ENCODE peak calls at places on chromosomes 5 and 9, in ten cellular contexts. One of them, this sample, is unnamed.

GRCh38 chr5:41831155-41831554 is 39.1 kb downstream of the OXCT1 start:
- DNase-seq in cardiac muscle cell: no peak
- DNase-seq in IMR-90: no peak
- DNase-seq in HCT116: no peak
- DNase-seq in SK-N-SH: no peak
- DNase-seq in effector memory CD4-positive, alpha-beta T cell: no peak
- DNase-seq in aorta: no peak
- DNase-seq in esophagus squamous epithelium: no peak
- DNase-seq in mammary epithelial cell: no peak
- DNase-seq in tibial artery: no peak
- DNase-seq in this sample: no peak

GRCh38 chr9:131986576-131986975 is 93.1 kb downstream of the MED27 start:
- DNase-seq in cardiac muscle cell: no peak
- DNase-seq in IMR-90: peak; percentile 65
- DNase-seq in HCT116: no peak
- DNase-seq in SK-N-SH: no peak
- DNase-seq in effector memory CD4-positive, alpha-beta T cell: no peak
- DNase-seq in aorta: no peak
- DNase-seq in esophagus squamous epithelium: no peak
- DNase-seq in mammary epithelial cell: no peak
- DNase-seq in tibial artery: no peak
- DNase-seq in this sample: no peak

GRCh38 chr9:121376214-121376830 is 6.3 kb upstream of the STOM start:
- DNase-seq in cardiac muscle cell: peak; percentile 26
- DNase-seq in IMR-90: peak; percentile 46
- DNase-seq in HCT116: no peak
- DNase-seq in SK-N-SH: peak; percentile 29
- DNase-seq in effector memory CD4-positive, alpha-beta T cell: no peak
- DNase-seq in aorta: no peak
- DNase-seq in esophagus squamous epithelium: no peak
- DNase-seq in mammary epithelial cell: no peak
- DNase-seq in tibial artery: no peak
- DNase-seq in this sample: no peak

GRCh38 chr5:34524123-34524522 is 132.0 kb upstream of the RAI14 start:
- DNase-seq in cardiac muscle cell: no peak
- DNase-seq in IMR-90: peak; percentile 83
- DNase-seq in HCT116: no peak
- DNase-seq in SK-N-SH: no peak
- DNase-seq in effector memory CD4-positive, alpha-beta T cell: no peak
- DNase-seq in aorta: no peak
- DNase-seq in esophagus squamous epithelium: no peak
- DNase-seq in mammary epithelial cell: peak; percentile 72
- DNase-seq in tibial artery: no peak
- DNase-seq in this sample: no peak

GRCh38 chr9:90308746-90309145 is 333.9 kb downstream of the DIRAS2 start:
- DNase-seq in cardiac muscle cell: no peak
- DNase-seq in IMR-90: no peak
- DNase-seq in HCT116: no peak
- DNase-seq in SK-N-SH: no peak
- DNase-seq in effector memory CD4-positive, alpha-beta T cell: no peak
- DNase-seq in aorta: no peak
- DNase-seq in esophagus squamous epithelium: no peak
- DNase-seq in mammary epithelial cell: no peak
- DNase-seq in tibial artery: no peak
- DNase-seq in this sample: no peak

GRCh38 chr5:72451771-72452505 is 55.3 kb downstream of the ZNF366 start:
- DNase-seq in cardiac muscle cell: no peak
- DNase-seq in IMR-90: peak; percentile 66
- DNase-seq in HCT116: no peak
- DNase-seq in SK-N-SH: peak; percentile 41
- DNase-seq in effector memory CD4-positive, alpha-beta T cell: no peak
- DNase-seq in aorta: peak; percentile 86
- DNase-seq in esophagus squamous epithelium: no peak
- DNase-seq in mammary epithelial cell: no peak
- DNase-seq in tibial artery: peak; percentile 85
- DNase-seq in this sample: no peak

GRCh38 chr5:112616812-112617547 is 120.7 kb upstream of the APC start:
- DNase-seq in cardiac muscle cell: no peak
- DNase-seq in IMR-90: no peak
- DNase-seq in HCT116: no peak
- DNase-seq in SK-N-SH: no peak
- DNase-seq in effector memory CD4-positive, alpha-beta T cell: no peak
- DNase-seq in aorta: no peak
- DNase-seq in esophagus squamous epithelium: no peak
- DNase-seq in mammary epithelial cell: no peak
- DNase-seq in tibial artery: no peak
- DNase-seq in this sample: no peak

GRCh38 chr9:113669523-113670115 is 206.1 kb downstream of the RGS3 start:
- DNase-seq in cardiac muscle cell: no peak
- DNase-seq in IMR-90: peak; percentile 88
- DNase-seq in HCT116: no peak
- DNase-seq in SK-N-SH: no peak
- DNase-seq in effector memory CD4-positive, alpha-beta T cell: no peak
- DNase-seq in aorta: no peak
- DNase-seq in esophagus squamous epithelium: no peak
- DNase-seq in mammary epithelial cell: no peak
- DNase-seq in tibial artery: no peak
- DNase-seq in this sample: no peak

GRCh38 chr9:34382054-34382453 is 5.4 kb upstream of the MYORG start:
- DNase-seq in cardiac muscle cell: no peak
- DNase-seq in IMR-90: no peak
- DNase-seq in HCT116: no peak
- DNase-seq in SK-N-SH: no peak
- DNase-seq in effector memory CD4-positive, alpha-beta T cell: no peak
- DNase-seq in aorta: no peak
- DNase-seq in esophagus squamous epithelium: no peak
- DNase-seq in mammary epithelial cell: no peak
- DNase-seq in tibial artery: no peak
- DNase-seq in this sample: no peak

GRCh38 chr9:110752766-110753165 is 84.2 kb downstream of the MUSK start:
- DNase-seq in cardiac muscle cell: no peak
- DNase-seq in IMR-90: peak; percentile 96
- DNase-seq in HCT116: peak; percentile 64
- DNase-seq in SK-N-SH: no peak
- DNase-seq in effector memory CD4-positive, alpha-beta T cell: no peak
- DNase-seq in aorta: no peak
- DNase-seq in esophagus squamous epithelium: no peak
- DNase-seq in mammary epithelial cell: peak; percentile 95
- DNase-seq in tibial artery: no peak
- DNase-seq in this sample: no peak

GRCh38 chr5:14664270-14665109 is at the start of gene OTULIN:
- DNase-seq in cardiac muscle cell: peak; percentile 96
- DNase-seq in IMR-90: peak; percentile 85
- DNase-seq in HCT116: peak; percentile 72
- DNase-seq in SK-N-SH: peak; percentile 100
- DNase-seq in effector memory CD4-positive, alpha-beta T cell: peak; percentile 84
- DNase-seq in aorta: peak; percentile 96
- DNase-seq in esophagus squamous epithelium: peak; percentile 38
- DNase-seq in mammary epithelial cell: peak; percentile 91
- DNase-seq in tibial artery: peak; percentile 87
- DNase-seq in this sample: peak; percentile 77

GRCh38 chr9:18208166-18209059 is 265.5 kb upstream of the ADAMTSL1 start:
- DNase-seq in cardiac muscle cell: peak; percentile 71
- DNase-seq in IMR-90: peak; percentile 12
- DNase-seq in HCT116: no peak
- DNase-seq in SK-N-SH: peak; percentile 6
- DNase-seq in effector memory CD4-positive, alpha-beta T cell: no peak
- DNase-seq in aorta: no peak
- DNase-seq in esophagus squamous epithelium: no peak
- DNase-seq in mammary epithelial cell: peak; percentile 65
- DNase-seq in tibial artery: no peak
- DNase-seq in this sample: no peak

GRCh38 chr5:134758176-134758503 is 439 bp upstream of the DDX46 start:
- DNase-seq in cardiac muscle cell: no peak
- DNase-seq in IMR-90: no peak
- DNase-seq in HCT116: no peak
- DNase-seq in SK-N-SH: no peak
- DNase-seq in effector memory CD4-positive, alpha-beta T cell: no peak
- DNase-seq in aorta: no peak
- DNase-seq in esophagus squamous epithelium: no peak
- DNase-seq in mammary epithelial cell: no peak
- DNase-seq in tibial artery: no peak
- DNase-seq in this sample: no peak

GRCh38 chr9:109321727-109322126 is 868 bp upstream of the EPB41L4B start:
- DNase-seq in cardiac muscle cell: no peak
- DNase-seq in IMR-90: no peak
- DNase-seq in HCT116: no peak
- DNase-seq in SK-N-SH: no peak
- DNase-seq in effector memory CD4-positive, alpha-beta T cell: no peak
- DNase-seq in aorta: no peak
- DNase-seq in esophagus squamous epithelium: no peak
- DNase-seq in mammary epithelial cell: no peak
- DNase-seq in tibial artery: no peak
- DNase-seq in this sample: no peak

GRCh38 chr9:33159058-33159759 is 7.9 kb downstream of the B4GALT1 start:
- DNase-seq in cardiac muscle cell: no peak
- DNase-seq in IMR-90: peak; percentile 35
- DNase-seq in HCT116: no peak
- DNase-seq in SK-N-SH: no peak
- DNase-seq in effector memory CD4-positive, alpha-beta T cell: no peak
- DNase-seq in aorta: peak; percentile 85
- DNase-seq in esophagus squamous epithelium: no peak
- DNase-seq in mammary epithelial cell: peak; percentile 62
- DNase-seq in tibial artery: peak; percentile 76
- DNase-seq in this sample: no peak

GRCh38 chr5:106397700-106398099 is 1273.0 kb downstream of the EFNA5 start:
- DNase-seq in cardiac muscle cell: no peak
- DNase-seq in IMR-90: peak; percentile 98
- DNase-seq in HCT116: peak; percentile 89
- DNase-seq in SK-N-SH: no peak
- DNase-seq in effector memory CD4-positive, alpha-beta T cell: no peak
- DNase-seq in aorta: no peak
- DNase-seq in esophagus squamous epithelium: no peak
- DNase-seq in mammary epithelial cell: peak; percentile 98
- DNase-seq in tibial artery: no peak
- DNase-seq in this sample: no peak

GRCh38 chr5:106399381-106399780 is 1271.4 kb downstream of the EFNA5 start:
- DNase-seq in cardiac muscle cell: no peak
- DNase-seq in IMR-90: peak; percentile 84
- DNase-seq in HCT116: no peak
- DNase-seq in SK-N-SH: no peak
- DNase-seq in effector memory CD4-positive, alpha-beta T cell: no peak
- DNase-seq in aorta: no peak
- DNase-seq in esophagus squamous epithelium: no peak
- DNase-seq in mammary epithelial cell: peak; percentile 76
- DNase-seq in tibial artery: no peak
- DNase-seq in this sample: no peak

GRCh38 chr5:106401561-106401960 is 1269.2 kb downstream of the EFNA5 start:
- DNase-seq in cardiac muscle cell: no peak
- DNase-seq in IMR-90: no peak
- DNase-seq in HCT116: no peak
- DNase-seq in SK-N-SH: no peak
- DNase-seq in effector memory CD4-positive, alpha-beta T cell: no peak
- DNase-seq in aorta: no peak
- DNase-seq in esophagus squamous epithelium: no peak
- DNase-seq in mammary epithelial cell: peak; percentile 21
- DNase-seq in tibial artery: no peak
- DNase-seq in this sample: no peak
- H3K27ac ChIP-seq in cardiac muscle cell: no peak overlapping the region
- H3K27ac ChIP-seq in IMR-90: no peak overlapping the region
- H3K27ac ChIP-seq in HCT116: no peak overlapping the region
- H3K27ac ChIP-seq in SK-N-SH: no peak overlapping the region
- H3K27ac ChIP-seq in effector memory CD4-positive, alpha-beta T cell: no peak overlapping the region
- H3K27ac ChIP-seq in aorta: no peak overlapping the region
- H3K27ac ChIP-seq in esophagus squamous epithelium: no peak overlapping the region
- H3K27ac ChIP-seq in mammary epithelial cell: no peak overlapping the region
- H3K27ac ChIP-seq in tibial artery: no peak overlapping the region
- H3K27ac ChIP-seq in this sample: no peak overlapping the region

GRCh38 chr5:5430136-5430535 is 7.7 kb downstream of the ICE1 start:
- DNase-seq in cardiac muscle cell: no peak
- DNase-seq in IMR-90: no peak
- DNase-seq in HCT116: no peak
- DNase-seq in SK-N-SH: no peak
- DNase-seq in effector memory CD4-positive, alpha-beta T cell: no peak
- DNase-seq in aorta: no peak
- DNase-seq in esophagus squamous epithelium: no peak
- DNase-seq in mammary epithelial cell: no peak
- DNase-seq in tibial artery: no peak
- DNase-seq in this sample: no peak
- H3K4me1 ChIP-seq in cardiac muscle cell: peaks cover 6% of the 10 kb centered on the region
- H3K4me1 ChIP-seq in IMR-90: peaks cover 4% of the 10 kb centered on the region
- H3K4me1 ChIP-seq in HCT116: no peaks in the 10 kb centered on the region
- H3K4me1 ChIP-seq in SK-N-SH: peaks cover 18% of the 10 kb centered on the region
- H3K4me1 ChIP-seq in effector memory CD4-positive, alpha-beta T cell: no peaks in the 10 kb centered on the region
- H3K4me1 ChIP-seq in aorta: peaks cover 10% of the 10 kb centered on the region
- H3K4me1 ChIP-seq in esophagus squamous epithelium: peaks cover 7% of the 10 kb centered on the region
- H3K4me1 ChIP-seq in mammary epithelial cell: peaks cover 12% of the 10 kb centered on the region
- H3K4me1 ChIP-seq in tibial artery: peaks cover 97% of the 10 kb centered on the region
- H3K4me1 ChIP-seq in this sample: peaks cover 22% of the 10 kb centered on the region

DNA sequence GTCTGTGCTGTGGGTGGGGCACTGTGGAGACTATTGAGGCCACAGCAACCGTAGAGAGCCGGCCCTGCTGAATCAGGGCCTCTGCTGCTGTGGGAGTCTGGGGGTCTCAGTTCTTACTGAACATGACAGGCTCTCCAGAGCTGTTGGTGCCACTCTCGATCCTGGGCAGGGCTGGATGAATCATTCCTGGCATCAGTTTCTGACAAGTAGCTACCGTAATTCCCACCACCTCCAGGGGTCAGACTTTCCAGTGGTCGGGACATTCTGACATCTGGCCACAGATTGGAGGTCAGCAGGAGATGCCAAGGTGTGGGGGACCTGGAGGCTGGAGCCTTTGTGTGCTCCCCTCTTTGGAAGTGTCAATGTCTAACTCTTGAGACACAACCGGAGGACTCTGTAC is 188.4 kb downstream of the IRX2 start:
- DNase-seq in cardiac muscle cell: no peak
- DNase-seq in IMR-90: no peak
- DNase-seq in HCT116: no peak
- DNase-seq in SK-N-SH: peak; percentile 11
- DNase-seq in effector memory CD4-positive, alpha-beta T cell: no peak
- DNase-seq in aorta: no peak
- DNase-seq in esophagus squamous epithelium: no peak
- DNase-seq in mammary epithelial cell: no peak
- DNase-seq in tibial artery: no peak
- DNase-seq in this sample: no peak
- H3K27ac ChIP-seq in cardiac muscle cell: no peak overlapping the region
- H3K27ac ChIP-seq in IMR-90: no peak overlapping the region
- H3K27ac ChIP-seq in HCT116: no peak overlapping the region
- H3K27ac ChIP-seq in SK-N-SH: no peak overlapping the region
- H3K27ac ChIP-seq in effector memory CD4-positive, alpha-beta T cell: no peak overlapping the region
- H3K27ac ChIP-seq in aorta: no peak overlapping the region
- H3K27ac ChIP-seq in esophagus squamous epithelium: no peak overlapping the region
- H3K27ac ChIP-seq in mammary epithelial cell: no peak overlapping the region
- H3K27ac ChIP-seq in tibial artery: no peak overlapping the region
- H3K27ac ChIP-seq in this sample: no peak overlapping the region

DNA sequence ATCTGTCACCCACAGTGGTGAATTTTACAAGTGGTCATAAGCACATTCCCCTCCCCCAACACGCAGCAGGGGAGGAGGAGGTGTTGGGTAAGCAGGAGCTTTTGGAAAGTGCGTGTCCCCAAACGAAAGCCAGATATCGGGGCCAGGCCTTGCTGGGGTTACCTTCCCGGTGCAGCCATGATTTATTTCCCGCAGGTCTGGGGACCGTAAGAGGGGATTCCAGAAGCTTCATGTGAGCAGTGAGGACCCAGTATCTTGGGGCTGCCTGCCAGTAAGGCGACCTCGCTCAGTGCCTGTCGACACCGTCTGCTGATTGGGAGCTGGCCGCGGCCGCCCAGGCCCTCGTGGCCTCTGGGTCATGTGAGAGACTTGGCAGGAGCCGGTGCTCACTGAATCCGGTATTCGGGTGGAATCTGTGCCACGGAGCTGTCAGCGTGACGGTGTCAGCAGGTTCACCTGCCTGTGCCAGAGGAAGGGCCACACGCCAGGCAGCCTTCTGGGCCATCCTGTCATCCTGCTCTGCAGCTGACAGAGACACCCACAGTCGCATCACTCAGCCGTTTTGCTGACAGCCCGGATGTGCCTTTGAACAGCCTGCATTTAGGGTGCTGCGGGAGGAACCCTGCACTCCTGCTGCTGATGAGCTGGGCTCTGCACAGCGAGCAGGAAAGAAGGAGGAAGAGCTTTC is 37.3 kb downstream of the SEC61B start:
- DNase-seq in cardiac muscle cell: peak; percentile 89
- DNase-seq in IMR-90: no peak
- DNase-seq in HCT116: no peak
- DNase-seq in SK-N-SH: no peak
- DNase-seq in effector memory CD4-positive, alpha-beta T cell: no peak
- DNase-seq in aorta: peak; percentile 87
- DNase-seq in esophagus squamous epithelium: no peak
- DNase-seq in mammary epithelial cell: no peak
- DNase-seq in tibial artery: peak; percentile 78
- DNase-seq in this sample: no peak
- H3K4me1 ChIP-seq in cardiac muscle cell: peaks cover 16% of the 10 kb centered on the region
- H3K4me1 ChIP-seq in IMR-90: peaks cover 3% of the 10 kb centered on the region
- H3K4me1 ChIP-seq in HCT116: no peaks in the 10 kb centered on the region
- H3K4me1 ChIP-seq in SK-N-SH: no peaks in the 10 kb centered on the region
- H3K4me1 ChIP-seq in effector memory CD4-positive, alpha-beta T cell: no peaks in the 10 kb centered on the region
- H3K4me1 ChIP-seq in aorta: no peaks in the 10 kb centered on the region
- H3K4me1 ChIP-seq in esophagus squamous epithelium: peaks cover 10% of the 10 kb centered on the region
- H3K4me1 ChIP-seq in mammary epithelial cell: peaks cover 7% of the 10 kb centered on the region
- H3K4me1 ChIP-seq in tibial artery: peaks cover 16% of the 10 kb centered on the region
- H3K4me1 ChIP-seq in this sample: peaks cover 3% of the 10 kb centered on the region

This sample was measured in CD4-positive, CD25-positive, alpha-beta regulatory T cell.